ENCODE peak calls at places on chromosome 6, in five cellular contexts. I is osteoblast, G is cardiac fibroblast, D is BJ, O is PC-3. Q is an unnamed sample.
A peak's percentile ranks its signal among the peaks of the same experiment; 100 is the strongest.

GRCh38 chr6:21375206-21375605 is 218.3 kb upstream of the SOX4 start:
- DNase-seq in I (no peak), G (no peak), D (no peak), O (no peak), Q (no peak)

GRCh38 chr6:52576392-52577021 is 353 bp downstream of the TRAM2 start:
- DNase-seq in I (peak; percentile 91), G (peak; percentile 87), D (no peak), O (peak; percentile 69), Q (peak; percentile 68)

GRCh38 chr6:125904871-125905270 is 51.7 kb upstream of the HINT3 start:
- DNase-seq in I (peak; percentile 66), G (peak; percentile 56), D (no peak), O (peak; percentile 93), Q (peak; percentile 96)

GRCh38 chr6:29734046-29735018 is 11.1 kb downstream of the HLA-F start:
- DNase-seq in I (no peak), G (no peak), D (no peak), O (no peak), Q (peak; percentile 51)

GRCh38 chr6:139829557-139829956 is 455.1 kb upstream of the CITED2 start:
- DNase-seq in I (no peak), G (no peak), D (no peak), O (no peak), Q (no peak)

GRCh38 chr6:153511896-153512496 is 380.9 kb upstream of the RGS17 start:
- DNase-seq in I (no peak), G (peak; percentile 52), D (no peak), O (peak; percentile 65), Q (peak; percentile 67)

GRCh38 chr6:31529329-31530150 is 778 bp downstream of the MCCD1 start:
- DNase-seq in I (no peak), G (no peak), D (no peak), O (no peak), Q (no peak)

GRCh38 chr6:93391982-93392381 is 27.4 kb downstream of the EPHA7 start:
- DNase-seq in I (no peak), G (peak; percentile 1), D (no peak), O (no peak), Q (no peak)

GRCh38 chr6:90658497-90658896 is 71.6 kb upstream of the MAP3K7 start:
- DNase-seq in I (no peak), G (no peak), D (no peak), O (no peak), Q (no peak)

GRCh38 chr6:66336171-66336570 is 629.1 kb upstream of the EYS start:
- DNase-seq in I (no peak), G (no peak), D (no peak), O (no peak), Q (no peak)

GRCh38 chr6:118708736-118709135 is 57.3 kb upstream of the CEP85L start:
- DNase-seq in I (peak; percentile 32), G (peak; percentile 88), D (peak; percentile 72), O (peak; percentile 79), Q (peak; percentile 64)

GRCh38 chr6:109349419-109349987 is 32.8 kb downstream of the CD164 start:
- DNase-seq in I (peak; percentile 86), G (peak; percentile 85), D (peak; percentile 10), O (peak; percentile 74), Q (peak; percentile 58)

GRCh38 chr6:41824571-41825569 is 37.4 kb downstream of the TOMM6 start:
- DNase-seq in I (peak; percentile 67), G (peak; percentile 70), D (no peak), O (peak; percentile 89), Q (no peak)

GRCh38 chr6:22681761-22682160 is 112.4 kb downstream of the HDGFL1 start:
- DNase-seq in I (no peak), G (no peak), D (no peak), O (no peak), Q (no peak)

GRCh38 chr6:125095501-125096301 is 57.9 kb upstream of the TPD52L1 start:
- DNase-seq in I (peak; percentile 60), G (peak; percentile 78), D (peak; percentile 26), O (no peak), Q (peak; percentile 47)

GRCh38 chr6:11769244-11769643 is 9.4 kb downstream of the ADTRP start:
- DNase-seq in I (no peak), G (peak; percentile 69), D (no peak), O (peak; percentile 60), Q (peak; percentile 48)

GRCh38 chr6:83884523-83884922 is 25.0 kb downstream of the CYB5R4 start:
- DNase-seq in I (no peak), G (peak; percentile 67), D (no peak), O (peak; percentile 67), Q (peak; percentile 52)

GRCh38 chr6:1641391-1641790 is 31.7 kb downstream of the FOXC1 start:
- DNase-seq in I (peak; percentile 36), G (no peak), D (no peak), O (peak; percentile 91), Q (peak; percentile 63)

GRCh38 chr6:25172819-25173218 is 106.4 kb upstream of the CARMIL1 start:
- DNase-seq in I (peak; percentile 65), G (peak; percentile 96), D (peak; percentile 96), O (peak; percentile 82), Q (peak; percentile 78)

GRCh38 chr6:101876431-101876830 is 482.9 kb downstream of the GRIK2 start:
- DNase-seq in I (no peak), G (no peak), D (no peak), O (no peak), Q (no peak)

GRCh38 chr6:135493218-135493961 is 4.2 kb downstream of the AHI1 start:
- DNase-seq in I (peak; percentile 73), G (peak; percentile 80), D (no peak), O (peak; percentile 69), Q (peak; percentile 34)

GRCh38 chr6:111215134-111215533 is 127.8 kb downstream of the SLC16A10 start:
- DNase-seq in I (no peak), G (no peak), D (no peak), O (no peak), Q (no peak)

GRCh38 chr6:160010067-160010466 is 41.2 kb downstream of the IGF2R start:
- DNase-seq in I (no peak), G (peak; percentile 88), D (peak; percentile 86), O (no peak), Q (no peak)

GRCh38 chr6:140879861-140880260 is 1252.9 kb upstream of the GJE1 start:
- DNase-seq in I (peak; percentile 55), G (peak; percentile 80), D (peak; percentile 35), O (peak; percentile 63), Q (peak; percentile 59)

GRCh38 chr6:166927240-166927941 is 29.0 kb downstream of the RNASET2 start:
- DNase-seq in I (no peak), G (no peak), D (no peak), O (no peak), Q (no peak)

GRCh38 chr6:137235686-137236085 is 16.5 kb upstream of the IFNGR1 start:
- DNase-seq in I (no peak), G (no peak), D (no peak), O (no peak), Q (no peak)

GRCh38 chr6:157877573-157878011 is 54.5 kb downstream of the SNX9 start:
- DNase-seq in I (peak; percentile 32), G (no peak), D (no peak), O (no peak), Q (no peak)

GRCh38 chr6:13573669-13574110 is 711 bp upstream of the SIRT5 start:
- DNase-seq in I (peak; percentile 77), G (peak; percentile 63), D (no peak), O (peak; percentile 51), Q (peak; percentile 45)

GRCh38 chr6:27275025-27275956 is 27.8 kb downstream of the PRSS16 start:
- DNase-seq in I (peak; percentile 78), G (peak; percentile 65), D (no peak), O (peak; percentile 21), Q (no peak)

GRCh38 chr6:80725156-80725930 is 618.9 kb downstream of the BCKDHB start:
- DNase-seq in I (peak; percentile 51), G (no peak), D (peak; percentile 15), O (peak; percentile 39), Q (no peak)

GRCh38 chr6:143677891-143678737 is at the start of gene PHACTR2:
- DNase-seq in I (peak; percentile 88), G (peak; percentile 87), D (peak; percentile 28), O (peak; percentile 57), Q (peak; percentile 75)

GRCh38 chr6:116680880-116681672 is at the start of gene KPNA5:
- DNase-seq in I (peak; percentile 96), G (peak; percentile 92), D (peak; percentile 32), O (peak; percentile 84), Q (peak; percentile 89)
- TF ChIP-seq CTCF in I (no peak), G (no peak), D (no peak), O (no peak), Q (no peak)

DNA sequence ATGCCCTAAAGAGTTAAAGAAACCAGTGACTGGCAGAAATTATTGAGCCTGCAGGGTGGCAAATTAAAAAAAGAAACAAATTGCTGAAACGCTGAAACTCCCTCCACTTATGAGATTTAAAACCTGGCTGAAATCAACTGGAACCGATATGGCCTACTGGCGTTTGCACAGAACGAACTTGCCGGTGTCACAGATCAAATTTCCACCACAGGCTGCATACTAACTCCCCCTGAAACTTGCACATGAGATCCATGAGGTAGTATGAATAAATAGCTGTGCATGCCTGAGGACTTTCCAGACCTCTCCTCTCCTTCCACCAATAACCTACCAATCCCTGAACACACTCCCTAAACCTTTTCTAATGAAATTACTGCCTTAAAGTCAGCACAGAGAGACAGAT is 150.4 kb downstream of the RNGTT start:
- DNase-seq in I (no peak), G (no peak), D (no peak), O (no peak), Q (no peak)
- TF ChIP-seq CTCF in I (no peak), G (no peak), D (no peak), O (no peak), Q (no peak)

GRCh38 chr6:8170245-8170644 is 67.9 kb upstream of the EEF1E1 start:
- DNase-seq in I (peak; percentile 80), G (no peak), D (no peak), O (peak; percentile 10), Q (no peak)
- TF ChIP-seq CTCF in I (peak; percentile 26), G (no peak), D (no peak), O (no peak), Q (no peak)

GRCh38 chr6:35495258-35496035 is 1.4 kb downstream of the TEAD3 start:
- DNase-seq in I (peak; percentile 90), G (no peak), D (no peak), O (no peak), Q (no peak)

GRCh38 chr6:35498407-35499045 is 1.6 kb upstream of the TEAD3 start:
- DNase-seq in I (peak; percentile 82), G (no peak), D (no peak), O (no peak), Q (no peak)

GRCh38 chr6:35497571-35498406 is 910 bp upstream of the TEAD3 start:
- DNase-seq in I (peak; percentile 95), G (peak; percentile 87), D (peak; percentile 39), O (no peak), Q (peak; percentile 55)

GRCh38 chr6:35496036-35496850 is 636 bp downstream of the TEAD3 start:
- DNase-seq in I (peak; percentile 98), G (peak; percentile 54), D (no peak), O (peak; percentile 47), Q (no peak)

DNA sequence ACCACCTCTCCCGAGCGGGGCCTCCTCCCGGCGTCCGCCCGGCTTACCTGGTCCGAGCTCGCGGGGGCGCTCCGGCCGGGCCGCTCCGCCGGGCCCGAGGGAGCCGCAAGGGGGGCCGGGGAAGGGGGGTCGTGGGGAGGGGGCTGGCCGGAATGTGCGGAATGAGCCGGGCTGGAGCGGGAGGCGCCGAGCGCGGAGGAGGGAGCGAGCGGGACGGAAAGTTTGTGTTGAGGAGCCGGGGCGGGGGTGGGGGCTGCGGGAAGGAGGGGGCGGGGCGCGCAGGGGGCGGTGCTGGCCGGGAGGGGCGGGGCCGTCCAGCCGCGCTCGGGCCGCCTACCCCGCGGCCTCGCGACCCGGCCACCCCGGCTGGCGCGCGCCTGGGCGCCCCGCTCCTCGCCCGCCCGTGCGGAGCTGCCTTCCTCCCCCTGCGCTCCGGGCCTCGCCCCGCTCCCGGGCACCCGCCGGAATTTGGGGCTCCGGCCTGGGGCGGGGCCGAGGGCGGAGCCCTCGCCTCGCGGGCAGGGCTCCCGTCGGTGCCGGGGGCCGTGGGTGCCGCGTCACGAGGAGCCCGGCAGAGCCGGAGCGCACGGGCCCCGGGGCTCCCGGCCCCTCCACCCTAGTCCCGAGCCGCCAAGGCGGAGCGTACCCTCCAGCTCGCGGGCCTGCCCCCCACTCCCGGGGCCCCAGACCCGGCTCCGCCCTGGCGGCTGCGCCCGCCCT is at the start of gene TEAD3:
- DNase-seq in I (peak; percentile 99), G (peak; percentile 71), D (no peak), O (peak; percentile 56), Q (peak; percentile 64)
- TF ChIP-seq CTCF in I (no peak), G (no peak), D (no peak), O (peak; percentile 31), Q (peak; percentile 31)